ENCODE peak calls at places on chromosomes 6 and 20, in four cellular contexts. H is HepG2, C is NT2/D1, T is GM12878. L is an unnamed sample.

GRCh38 chr6:14055541-14055940 is 62.0 kb upstream of the CD83 start:
- DNase-seq in C (no peak), H (no peak), T (no peak), L (no peak)

GRCh38 chr6:53960311-53960710 is 150.9 kb upstream of the MLIP start:
- DNase-seq in T (no peak), H (no peak), C (no peak), L (no peak)

GRCh38 chr6:147973806-147974205 is 368.8 kb upstream of the SASH1 start:
- DNase-seq in C (no peak), T (no peak), H (no peak), L (no peak)

GRCh38 chr6:9927271-9927670 is 487.6 kb downstream of the TFAP2A start:
- DNase-seq in H (no peak), T (no peak), C (no peak), L (no peak)

GRCh38 chr6:33702345-33702977 is 9.0 kb downstream of the UQCC2 start:
- DNase-seq in H (peak), T (no peak), C (peak), L (no peak)

GRCh38 chr20:19888269-19888669 is 128.9 kb upstream of the NAA20 start:
- DNase-seq in C (no peak), H (no peak), T (no peak), L (no peak)

GRCh38 chr6:7888587-7889357 is 21.8 kb downstream of the TXNDC5 start:
- DNase-seq in T (no peak), C (no peak), H (no peak), L (no peak)

GRCh38 chr20:24872291-24873014 is 76.6 kb upstream of the CST7 start:
- DNase-seq in T (no peak), C (no peak), H (no peak), L (no peak)

GRCh38 chr6:11263185-11263817 is 30.8 kb upstream of the NEDD9 start:
- DNase-seq in T (no peak), H (peak), C (peak), L (no peak)

GRCh38 chr6:43052842-43053544 is 658 bp downstream of the CUL7 start:
- DNase-seq in C (no peak), T (no peak), H (no peak), L (no peak)

GRCh38 chr20:58900292-58900931 is 47.9 kb downstream of the GNAS start:
- DNase-seq in T (no peak), C (no peak), H (no peak), L (no peak)

GRCh38 chr6:129233458-129234134 is 350.7 kb downstream of the LAMA2 start:
- DNase-seq in H (no peak), T (peak), C (no peak), L (no peak)

GRCh38 chr6:85348643-85349042 is 101.2 kb upstream of the NT5E start:
- DNase-seq in H (no peak), T (no peak), C (no peak), L (peak)

GRCh38 chr20:48694466-48694865 is 133.3 kb downstream of the PREX1 start:
- DNase-seq in C (no peak), H (no peak), T (no peak), L (no peak)

GRCh38 chr6:113184291-113184690 is 672.9 kb upstream of the MARCKS start:
- DNase-seq in C (no peak), H (no peak), T (no peak), L (no peak)

GRCh38 chr6:16876201-16876600 is 114.9 kb upstream of the ATXN1 start:
- DNase-seq in H (no peak), T (no peak), C (no peak), L (no peak)

GRCh38 chr20:62479218-62479617 is 3.4 kb upstream of the GATA5 start:
- DNase-seq in C (no peak), H (no peak), T (no peak), L (no peak)

GRCh38 chr6:16698163-16698533 is 63.1 kb downstream of the ATXN1 start:
- DNase-seq in H (no peak), C (no peak), T (no peak), L (no peak)

GRCh38 chr6:13358486-13358885 is 30.1 kb upstream of the TBC1D7 start:
- DNase-seq in H (no peak), C (no peak), T (no peak), L (no peak)

GRCh38 chr6:42787018-42787611 is 5.3 kb downstream of the BICRAL start:
- DNase-seq in C (no peak), T (no peak), H (no peak), L (no peak)

GRCh38 chr6:127069659-127070279 is 48.7 kb upstream of the RSPO3 start:
- DNase-seq in T (no peak), C (no peak), H (peak), L (no peak)

GRCh38 chr6:76615395-76615794 is 542.9 kb upstream of the IMPG1 start:
- DNase-seq in C (no peak), H (no peak), T (no peak), L (no peak)

GRCh38 chr6:138869343-138869742 is 73.5 kb downstream of the ECT2L start:
- DNase-seq in C (no peak), H (no peak), T (no peak), L (no peak)
- TF ChIP-seq SUZ12 in C (no peak), H (no peak), T (no peak), L (no peak)

DNA sequence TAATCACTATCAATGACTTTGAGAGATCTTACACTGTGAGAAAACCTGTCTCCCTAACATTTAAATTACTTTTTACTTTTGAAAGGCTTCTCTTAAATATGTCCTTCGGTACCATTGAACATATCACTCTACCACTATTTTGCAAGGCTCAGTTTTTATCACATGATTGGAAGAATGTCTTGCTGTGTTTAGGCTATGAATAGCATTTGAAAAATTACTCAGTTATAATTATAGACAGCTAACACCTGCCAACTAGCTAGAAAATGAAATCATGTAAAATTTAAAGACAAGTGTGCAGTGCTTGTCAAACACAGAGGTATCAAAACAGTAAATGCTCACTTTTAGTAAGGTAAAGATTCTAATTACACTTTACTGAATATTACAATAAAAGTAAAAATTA is 11.0 kb downstream of the SESN1 start:
- DNase-seq in T (no peak), C (no peak), H (no peak), L (no peak)
- TF ChIP-seq ZNF274 in T (no peak), C (no peak), H (no peak), L (no peak)

DNA sequence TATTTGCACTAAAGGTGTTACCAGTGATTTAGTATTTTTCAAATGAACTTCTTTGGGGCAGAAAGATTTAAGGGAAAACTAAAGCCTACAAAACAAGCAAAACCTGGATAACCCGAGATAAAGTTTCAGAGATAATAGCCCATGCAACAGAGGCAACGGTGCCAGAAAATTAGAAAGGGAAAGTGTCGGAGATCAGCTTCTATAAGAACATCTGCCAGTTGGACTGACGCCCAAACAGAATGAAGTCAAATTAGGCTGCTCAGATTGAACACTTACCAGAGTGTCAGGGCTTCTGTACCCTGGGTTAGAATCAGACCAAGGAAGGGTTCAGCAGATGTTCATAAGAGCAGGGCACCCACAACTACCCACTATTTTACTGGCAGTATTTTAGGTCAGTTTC is 12.9 kb downstream of the BMP2 start:
- DNase-seq in C (no peak), T (no peak), H (no peak), L (no peak)
- TF ChIP-seq SUZ12 in C (no peak), T (no peak), H (no peak), L (no peak)

DNA sequence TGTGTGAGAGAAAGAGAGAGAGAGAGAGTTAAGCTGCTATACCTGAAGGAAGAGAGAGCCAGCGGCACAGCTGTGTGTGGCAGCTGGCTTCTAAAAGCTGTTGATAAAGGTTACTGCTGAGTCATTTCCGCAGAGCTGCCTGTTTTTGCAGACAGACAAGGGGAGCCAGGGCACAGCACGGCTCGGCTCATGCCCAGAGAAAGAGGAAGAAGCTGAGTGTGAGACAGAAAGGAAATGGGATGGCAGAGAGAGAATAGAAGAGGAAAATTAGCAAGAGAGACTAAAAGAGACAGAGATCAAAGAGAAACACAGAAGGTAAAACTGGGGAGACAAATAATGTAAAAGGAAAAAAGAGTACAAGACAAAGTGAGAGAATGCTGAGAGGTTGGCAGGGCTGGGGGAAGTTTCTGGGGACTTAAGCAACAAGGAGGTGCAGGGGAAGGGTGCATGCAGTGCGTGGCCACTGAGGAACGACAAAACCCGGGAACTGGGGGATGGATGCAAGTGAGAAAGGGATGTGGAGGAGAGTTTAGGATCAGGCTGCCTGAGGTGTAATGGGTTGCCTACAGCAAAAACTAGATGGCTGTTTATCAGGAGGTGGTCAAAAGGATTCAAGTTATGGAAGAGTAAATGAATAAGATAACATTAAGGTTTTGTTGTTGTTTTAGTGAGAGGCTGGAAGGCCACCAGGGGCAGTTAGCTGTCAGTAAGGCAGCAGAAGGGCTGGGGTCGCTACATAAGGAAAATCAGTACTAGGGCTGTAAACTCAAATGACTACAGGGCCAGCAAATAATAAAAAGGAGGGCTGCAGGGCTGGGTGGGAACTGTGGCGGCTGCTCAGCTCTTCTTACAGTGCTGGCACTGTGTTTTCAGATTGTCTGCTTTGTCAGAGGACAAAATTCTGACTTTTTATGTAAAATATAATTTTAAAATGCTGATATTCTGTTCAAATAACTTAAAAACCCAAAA is 22.9 kb downstream of the HLA-A start:
- DNase-seq in C (peak), T (peak), H (peak), L (peak)
- TF ChIP-seq ZNF274 in C (no peak), T (no peak), H (no peak), L (no peak)

GRCh38 chr6:168739381-168739780 is 298.4 kb downstream of the SMOC2 start:
- DNase-seq in C (no peak), H (no peak), T (no peak), L (no peak)
- TF ChIP-seq SUZ12 in C (no peak), H (no peak), T (no peak), L (no peak)

GRCh38 chr6:66930559-66931290 is 1223.7 kb upstream of the EYS start:
- DNase-seq in C (no peak), H (no peak), T (no peak), L (no peak)
- TF ChIP-seq ZNF274 in C (no peak), H (no peak), T (no peak), L (no peak)

DNA sequence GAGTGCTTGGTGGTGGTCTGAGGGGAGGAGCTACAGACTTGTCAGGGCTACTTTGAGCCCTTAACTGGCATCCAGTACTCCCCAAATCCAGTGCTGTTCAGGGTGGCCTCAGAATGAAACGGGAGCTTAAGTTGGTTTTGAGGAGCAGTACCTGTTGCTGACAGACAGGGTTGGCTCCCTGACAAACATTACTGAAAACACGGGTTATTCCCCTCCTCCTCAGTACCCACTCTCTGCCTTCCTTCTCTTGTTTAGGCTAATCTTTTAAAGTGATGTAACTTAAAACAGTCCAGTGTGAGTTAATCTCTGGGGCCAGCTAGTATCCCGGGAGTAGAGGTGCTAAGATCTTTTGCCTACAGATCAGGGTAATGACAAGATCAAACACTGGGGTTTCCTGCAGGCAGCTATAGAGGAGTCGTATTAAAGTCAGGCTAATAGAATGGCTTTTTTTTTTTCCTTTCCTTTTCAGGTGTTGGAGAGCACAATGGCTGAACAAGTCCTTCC is 3.7 kb downstream of the TNFAIP3 start:
- DNase-seq in H (peak), T (no peak), C (no peak), L (no peak)
- TF ChIP-seq SUZ12 in H (no peak), T (no peak), C (no peak), L (no peak)

L was measured in H1.